ENCODE peak calls at places on chromosomes 3 and 15, in four cellular contexts. R is A549, L is HepG2, A is K562. B is an unnamed sample.

GRCh38 chr15:62850791-62851291 is 191.7 kb upstream of the TPM1 start:
- DNase-seq in R (peak; percentile 77), L (peak; percentile 83), A (no peak), B (peak; percentile 22)

GRCh38 chr3:64067510-64068346 is 44.4 kb upstream of the PSMD6 start:
- DNase-seq in R (no peak), A (no peak), L (no peak), B (no peak)

GRCh38 chr3:58531956-58532355 is 5.0 kb downstream of the ACOX2 start:
- DNase-seq in L (no peak), R (no peak), A (no peak), B (no peak)

GRCh38 chr3:172102123-172102882 is 62.9 kb downstream of the FNDC3B start:
- DNase-seq in L (no peak), A (no peak), R (no peak), B (no peak)

GRCh38 chr3:122948398-122948797 is 79.2 kb downstream of the SEMA5B start:
- DNase-seq in A (no peak), R (no peak), L (peak; percentile 13), B (peak; percentile 37)

GRCh38 chr15:26759991-26760390 is 12.9 kb downstream of the GABRB3 start:
- DNase-seq in A (no peak), R (no peak), L (no peak), B (no peak)

GRCh38 chr15:71462638-71463037 is 347.4 kb downstream of the THSD4 start:
- DNase-seq in L (no peak), A (no peak), R (no peak), B (no peak)

GRCh38 chr3:71461749-71462483 is 121.6 kb downstream of the FOXP1 start:
- DNase-seq in R (no peak), L (no peak), A (no peak), B (no peak)

GRCh38 chr3:22713936-22714335 is 489.2 kb upstream of the UBE2E2 start:
- DNase-seq in R (peak; percentile 5), L (peak; percentile 2), A (no peak), B (no peak)

GRCh38 chr3:53140575-53141467 is 10.6 kb upstream of the RFT1 start:
- DNase-seq in A (no peak), R (no peak), L (no peak), B (no peak)

GRCh38 chr3:13570391-13571194 is 21.7 kb downstream of the FBLN2 start:
- DNase-seq in R (no peak), A (no peak), L (no peak), B (no peak)

GRCh38 chr15:71588746-71589145 is 221.6 kb upstream of the NR2E3 start:
- DNase-seq in R (peak; percentile 53), A (no peak), L (peak; percentile 10), B (no peak)

GRCh38 chr3:135168822-135169221 is 373.8 kb downstream of the EPHB1 start:
- DNase-seq in R (no peak), L (no peak), A (no peak), B (no peak)

GRCh38 chr3:173568623-173569022 is 171.1 kb downstream of the NLGN1 start:
- DNase-seq in A (no peak), L (no peak), R (no peak), B (no peak)

GRCh38 chr3:147191795-147192385 is 214.5 kb downstream of the ZIC4 start:
- DNase-seq in L (peak; percentile 64), R (peak; percentile 6), A (peak; percentile 2), B (peak; percentile 46)

GRCh38 chr15:66161108-66161507 is 92.4 kb downstream of the MEGF11 start:
- DNase-seq in A (no peak), L (no peak), R (no peak), B (no peak)

GRCh38 chr15:32119694-32120330 is 89.5 kb downstream of the CHRNA7 start:
- DNase-seq in A (no peak), R (no peak), L (no peak), B (no peak)

GRCh38 chr15:95558916-95559315 is 771.6 kb upstream of the NR2F2 start:
- DNase-seq in A (no peak), L (no peak), R (no peak), B (no peak)

GRCh38 chr15:95557226-95558046 is 773.1 kb upstream of the NR2F2 start:
- DNase-seq in R (peak; percentile 55), A (peak; percentile 64), L (peak; percentile 1), B (no peak)

GRCh38 chr15:95559875-95560394 is 770.6 kb upstream of the NR2F2 start:
- DNase-seq in A (peak; percentile 42), L (no peak), R (peak; percentile 27), B (no peak)

GRCh38 chr15:95556866-95557225 is 773.7 kb upstream of the NR2F2 start:
- DNase-seq in R (no peak), L (no peak), A (no peak), B (no peak)

GRCh38 chr15:95558131-95558530 is 772.4 kb upstream of the NR2F2 start:
- DNase-seq in L (no peak), A (no peak), R (peak; percentile 20), B (no peak)
- TF ChIP-seq NR3C1 in L (no peak), A (no peak), R (no peak), B (no peak)

GRCh38 chr3:194072097-194072428 is 63.9 kb upstream of the HES1 start:
- DNase-seq in A (no peak), R (no peak), L (no peak), B (no peak)
- TF ChIP-seq NR3C1 in A (no peak), R (no peak), L (no peak), B (no peak)

DNA sequence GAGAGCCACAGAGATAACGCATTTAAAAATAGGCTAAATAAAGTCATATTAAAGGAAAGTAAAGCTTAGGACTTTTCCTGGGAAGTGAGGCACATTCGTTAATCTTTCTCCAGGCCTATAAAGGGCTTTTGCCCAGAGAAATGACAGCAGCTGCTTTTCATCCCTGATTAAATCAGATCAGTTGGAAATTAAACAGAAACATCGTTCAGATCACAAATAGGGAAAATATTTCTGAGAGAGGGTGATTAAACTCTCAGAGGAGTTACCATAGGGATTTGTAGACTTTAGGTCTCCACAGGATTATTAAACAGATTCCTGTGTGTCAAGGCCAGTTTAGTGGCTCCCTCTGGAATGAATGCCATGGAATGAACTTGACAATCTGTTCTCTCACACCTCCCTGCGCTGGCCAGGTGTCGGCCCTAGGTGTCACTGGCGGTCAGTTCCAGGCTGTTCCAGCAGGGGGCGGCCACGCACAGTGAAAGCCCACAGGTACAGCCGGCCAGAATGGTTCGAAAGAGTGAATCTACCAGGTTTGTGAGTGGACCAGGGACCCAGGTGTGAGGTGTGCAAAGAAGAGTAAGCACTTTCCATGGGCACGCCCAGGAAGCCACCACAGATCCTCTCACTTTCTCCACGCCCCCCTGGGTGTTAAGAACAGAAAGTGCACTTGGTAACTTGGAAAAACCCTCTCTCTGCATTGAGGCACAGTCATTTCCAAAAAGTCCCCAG is 253.0 kb upstream of the RASGRP1 start:
- DNase-seq in A (peak; percentile 77), R (peak; percentile 47), L (peak; percentile 66), B (peak; percentile 95)
- TF ChIP-seq NR3C1 in A (no peak), R (no peak), L (no peak), B (no peak)

GRCh38 chr15:64224508-64224907 is 61.7 kb upstream of the PPIB start:
- DNase-seq in L (peak; percentile 10), R (no peak), A (no peak), B (no peak)
- TF ChIP-seq NR3C1 in L (no peak), R (no peak), A (no peak), B (no peak)

DNA sequence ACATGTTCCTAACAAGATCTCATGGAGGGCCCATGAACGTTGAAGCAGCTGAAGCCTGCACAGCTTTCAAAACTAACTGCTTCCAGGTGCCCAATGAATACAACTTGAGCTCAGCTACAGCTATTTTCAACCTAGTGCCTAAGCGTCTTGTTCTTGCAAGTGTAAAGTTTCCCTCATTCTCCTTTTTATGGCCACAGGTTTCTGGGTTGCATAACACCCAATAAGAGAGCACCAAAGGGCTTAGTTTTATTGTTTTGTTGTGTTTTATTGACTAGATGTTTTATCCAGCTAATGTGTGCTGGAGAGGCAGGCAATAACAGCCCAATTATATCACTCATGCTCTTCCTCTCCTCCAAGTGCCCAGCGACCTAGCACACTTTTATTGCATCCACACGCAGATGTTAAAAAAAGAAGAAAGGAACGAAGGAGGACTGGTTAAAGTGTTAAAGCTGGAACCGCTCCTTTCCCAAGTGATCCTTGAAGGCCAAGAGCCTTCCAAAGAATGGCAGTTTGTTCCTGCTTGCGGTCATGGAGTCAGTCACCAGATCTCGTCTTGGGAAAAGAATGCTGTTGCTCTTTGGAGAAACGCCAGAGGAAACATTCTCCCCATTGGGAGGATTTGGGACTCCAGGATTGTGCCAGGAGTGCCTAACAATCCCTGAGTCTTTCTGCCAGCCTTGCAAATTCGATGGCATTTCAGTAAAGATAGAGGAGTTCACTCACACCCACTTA is 156.9 kb downstream of the MEX3B start:
- DNase-seq in R (no peak), L (no peak), A (no peak), B (no peak)
- TF ChIP-seq NR3C1 in R (no peak), L (no peak), A (no peak), B (no peak)

GRCh38 chr3:129795596-129795995 is 97.9 kb downstream of the TMCC1 start:
- DNase-seq in A (no peak), L (no peak), R (peak; percentile 19), B (no peak)

GRCh38 chr3:129796146-129796545 is 97.4 kb downstream of the TMCC1 start:
- DNase-seq in R (no peak), L (no peak), A (no peak), B (no peak)

GRCh38 chr3:129793356-129793755 is 100.2 kb downstream of the TMCC1 start:
- DNase-seq in A (no peak), R (no peak), L (peak; percentile 61), B (no peak)

GRCh38 chr3:129793947-129794318 is 99.6 kb downstream of the TMCC1 start:
- DNase-seq in R (no peak), L (no peak), A (peak; percentile 64), B (no peak)

GRCh38 chr3:129794319-129795201 is 99.0 kb downstream of the TMCC1 start:
- DNase-seq in A (peak; percentile 8), R (peak; percentile 36), L (peak; percentile 22), B (peak; percentile 77)
- TF ChIP-seq NR3C1 in A (no peak), R (no peak), L (no peak), B (no peak)

GRCh38 chr3:168165390-168166269 is 69.9 kb upstream of the GOLIM4 start:
- DNase-seq in L (peak; percentile 73), R (peak; percentile 15), A (peak; percentile 66), B (peak; percentile 36)
- TF ChIP-seq NR3C1 in L (no peak), R (no peak), A (no peak), B (no peak)

DNA sequence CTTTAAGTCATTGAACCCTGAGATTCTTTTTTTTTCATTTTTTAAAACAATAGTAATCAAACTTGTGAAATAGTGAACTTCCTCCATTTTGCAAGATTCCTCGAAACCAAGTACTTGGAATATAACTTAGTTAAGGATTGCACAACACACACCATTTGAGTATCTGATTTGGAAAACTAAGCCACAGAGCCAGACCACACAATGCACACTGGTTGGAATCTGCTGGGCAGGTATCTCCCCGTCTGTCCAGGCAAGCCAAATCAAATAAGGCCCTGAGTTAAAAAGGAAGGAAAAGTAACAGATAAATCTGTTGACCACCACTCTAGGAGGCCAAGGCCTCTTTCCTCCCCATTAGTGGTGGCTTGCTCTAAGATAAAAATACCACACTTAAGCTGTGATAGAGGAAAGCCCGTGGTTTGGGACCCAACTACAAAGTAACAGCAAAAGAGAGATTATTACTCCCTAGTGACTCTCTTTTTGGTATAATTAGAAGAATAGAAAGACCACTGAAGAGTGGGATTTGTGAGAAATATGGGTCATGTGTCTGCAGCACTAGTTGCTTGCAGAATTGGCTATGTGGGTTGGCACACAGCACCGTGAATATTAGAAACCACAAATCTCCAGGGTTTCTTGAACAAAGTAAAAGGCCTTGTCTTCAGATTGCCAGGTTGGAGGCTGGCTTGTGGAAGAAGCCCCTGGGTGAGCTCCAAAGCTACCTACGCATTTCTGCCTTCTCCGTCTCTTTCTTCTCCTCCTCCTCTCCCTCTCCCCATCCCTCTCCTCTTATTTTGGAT is 177.7 kb upstream of the ICE2 start:
- DNase-seq in L (no peak), R (no peak), A (no peak), B (no peak)
- TF ChIP-seq NR3C1 in L (no peak), R (no peak), A (no peak), B (no peak)

B was measured in WTC11.